ENCODE peak calls at places on chromosomes 5 and 9, in nine cellular contexts. One of them, this sample, is unnamed.

GRCh38 chr5:139458580-139459407 is 3.7 kb downstream of the ECSCR start:
- DNase-seq in neuronal stem cell: no peak
- DNase-seq in dorsolateral prefrontal cortex: no peak
- DNase-seq in LNCaP clone FGC: no peak
- DNase-seq in foreskin fibroblast: peak
- DNase-seq in astrocyte of the cerebellum: peak
- DNase-seq in naive thymus-derived CD4-positive, alpha-beta T cell: peak
- DNase-seq in fibroblast of the aortic adventitia: peak
- DNase-seq in RWPE2: no peak
- DNase-seq in this sample: peak

GRCh38 chr9:87742813-87743428 is 17.0 kb downstream of the CTSL start:
- DNase-seq in neuronal stem cell: no peak
- DNase-seq in dorsolateral prefrontal cortex: no peak
- DNase-seq in LNCaP clone FGC: no peak
- DNase-seq in foreskin fibroblast: peak
- DNase-seq in astrocyte of the cerebellum: no peak
- DNase-seq in naive thymus-derived CD4-positive, alpha-beta T cell: no peak
- DNase-seq in fibroblast of the aortic adventitia: no peak
- DNase-seq in RWPE2: no peak
- DNase-seq in this sample: no peak

GRCh38 chr9:73916016-73916673 is 581.0 kb upstream of the RORB start:
- DNase-seq in neuronal stem cell: no peak
- DNase-seq in dorsolateral prefrontal cortex: no peak
- DNase-seq in LNCaP clone FGC: no peak
- DNase-seq in foreskin fibroblast: peak
- DNase-seq in astrocyte of the cerebellum: peak
- DNase-seq in naive thymus-derived CD4-positive, alpha-beta T cell: no peak
- DNase-seq in fibroblast of the aortic adventitia: peak
- DNase-seq in RWPE2: no peak
- DNase-seq in this sample: no peak

GRCh38 chr5:112228672-112229071 is 190.4 kb downstream of the EPB41L4A start:
- DNase-seq in neuronal stem cell: no peak
- DNase-seq in dorsolateral prefrontal cortex: no peak
- DNase-seq in LNCaP clone FGC: peak
- DNase-seq in foreskin fibroblast: peak
- DNase-seq in astrocyte of the cerebellum: peak
- DNase-seq in naive thymus-derived CD4-positive, alpha-beta T cell: no peak
- DNase-seq in fibroblast of the aortic adventitia: peak
- DNase-seq in RWPE2: peak
- DNase-seq in this sample: peak

GRCh38 chr9:91840469-91840868 is 109.6 kb downstream of the ROR2 start:
- DNase-seq in neuronal stem cell: no peak
- DNase-seq in dorsolateral prefrontal cortex: no peak
- DNase-seq in LNCaP clone FGC: no peak
- DNase-seq in foreskin fibroblast: no peak
- DNase-seq in astrocyte of the cerebellum: no peak
- DNase-seq in naive thymus-derived CD4-positive, alpha-beta T cell: no peak
- DNase-seq in fibroblast of the aortic adventitia: no peak
- DNase-seq in RWPE2: no peak
- DNase-seq in this sample: no peak

GRCh38 chr5:177423671-177424070 is 2.8 kb upstream of the GRK6 start:
- DNase-seq in neuronal stem cell: no peak
- DNase-seq in dorsolateral prefrontal cortex: no peak
- DNase-seq in LNCaP clone FGC: no peak
- DNase-seq in foreskin fibroblast: no peak
- DNase-seq in astrocyte of the cerebellum: no peak
- DNase-seq in naive thymus-derived CD4-positive, alpha-beta T cell: no peak
- DNase-seq in fibroblast of the aortic adventitia: no peak
- DNase-seq in RWPE2: no peak
- DNase-seq in this sample: no peak

GRCh38 chr5:116370886-116371285 is 203.7 kb downstream of the SEMA6A start:
- DNase-seq in neuronal stem cell: no peak
- DNase-seq in dorsolateral prefrontal cortex: no peak
- DNase-seq in LNCaP clone FGC: no peak
- DNase-seq in foreskin fibroblast: peak
- DNase-seq in astrocyte of the cerebellum: no peak
- DNase-seq in naive thymus-derived CD4-positive, alpha-beta T cell: no peak
- DNase-seq in fibroblast of the aortic adventitia: peak
- DNase-seq in RWPE2: no peak
- DNase-seq in this sample: no peak

GRCh38 chr5:77791356-77791755 is 15.2 kb upstream of the TBCA start:
- DNase-seq in neuronal stem cell: no peak
- DNase-seq in dorsolateral prefrontal cortex: no peak
- DNase-seq in LNCaP clone FGC: no peak
- DNase-seq in foreskin fibroblast: no peak
- DNase-seq in astrocyte of the cerebellum: no peak
- DNase-seq in naive thymus-derived CD4-positive, alpha-beta T cell: no peak
- DNase-seq in fibroblast of the aortic adventitia: no peak
- DNase-seq in RWPE2: no peak
- DNase-seq in this sample: no peak

GRCh38 chr5:128613757-128614156 is 75.7 kb upstream of the FBN2 start:
- DNase-seq in neuronal stem cell: no peak
- DNase-seq in dorsolateral prefrontal cortex: no peak
- DNase-seq in LNCaP clone FGC: no peak
- DNase-seq in foreskin fibroblast: peak
- DNase-seq in astrocyte of the cerebellum: no peak
- DNase-seq in naive thymus-derived CD4-positive, alpha-beta T cell: no peak
- DNase-seq in fibroblast of the aortic adventitia: no peak
- DNase-seq in RWPE2: no peak
- DNase-seq in this sample: no peak

GRCh38 chr9:38649731-38650363 is 29.5 kb upstream of the ANKRD18A start:
- DNase-seq in neuronal stem cell: no peak
- DNase-seq in dorsolateral prefrontal cortex: no peak
- DNase-seq in LNCaP clone FGC: no peak
- DNase-seq in foreskin fibroblast: no peak
- DNase-seq in astrocyte of the cerebellum: no peak
- DNase-seq in naive thymus-derived CD4-positive, alpha-beta T cell: no peak
- DNase-seq in fibroblast of the aortic adventitia: no peak
- DNase-seq in RWPE2: no peak
- DNase-seq in this sample: no peak

GRCh38 chr5:157471709-157472108 is 11.7 kb downstream of the NIPAL4 start:
- DNase-seq in neuronal stem cell: no peak
- DNase-seq in dorsolateral prefrontal cortex: no peak
- DNase-seq in LNCaP clone FGC: no peak
- DNase-seq in foreskin fibroblast: peak
- DNase-seq in astrocyte of the cerebellum: no peak
- DNase-seq in naive thymus-derived CD4-positive, alpha-beta T cell: no peak
- DNase-seq in fibroblast of the aortic adventitia: peak
- DNase-seq in RWPE2: no peak
- DNase-seq in this sample: no peak

GRCh38 chr9:37707748-37708147 is 45.9 kb upstream of the TRMT10B start:
- DNase-seq in neuronal stem cell: no peak
- DNase-seq in dorsolateral prefrontal cortex: no peak
- DNase-seq in LNCaP clone FGC: no peak
- DNase-seq in foreskin fibroblast: no peak
- DNase-seq in astrocyte of the cerebellum: no peak
- DNase-seq in naive thymus-derived CD4-positive, alpha-beta T cell: no peak
- DNase-seq in fibroblast of the aortic adventitia: no peak
- DNase-seq in RWPE2: no peak
- DNase-seq in this sample: no peak

GRCh38 chr9:93451762-93452709 is 551 bp downstream of the FAM120A start:
- DNase-seq in neuronal stem cell: peak
- DNase-seq in dorsolateral prefrontal cortex: no peak
- DNase-seq in LNCaP clone FGC: no peak
- DNase-seq in foreskin fibroblast: peak
- DNase-seq in astrocyte of the cerebellum: no peak
- DNase-seq in naive thymus-derived CD4-positive, alpha-beta T cell: peak
- DNase-seq in fibroblast of the aortic adventitia: peak
- DNase-seq in RWPE2: peak
- DNase-seq in this sample: peak

DNA sequence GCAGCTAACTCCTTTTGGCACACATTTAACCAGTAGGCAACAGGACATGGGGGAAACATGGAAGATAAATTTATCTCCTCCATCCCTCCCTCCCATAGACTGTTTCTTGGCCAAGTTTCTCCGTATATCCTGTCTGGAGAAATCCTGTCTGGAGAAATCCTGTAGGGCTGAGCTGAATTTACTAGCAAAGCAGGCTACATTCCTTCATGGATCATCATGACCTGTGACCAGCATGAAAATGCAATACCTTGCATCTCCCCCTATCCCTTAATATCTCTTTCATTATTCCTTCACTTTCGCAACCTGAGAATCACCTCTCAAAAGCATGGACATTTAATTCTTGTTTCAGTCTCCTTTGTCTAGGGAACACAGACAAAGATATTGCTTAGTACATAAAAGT is 379.1 kb downstream of the PSAT1 start:
- DNase-seq in neuronal stem cell: no peak
- DNase-seq in dorsolateral prefrontal cortex: no peak
- DNase-seq in LNCaP clone FGC: no peak
- DNase-seq in foreskin fibroblast: peak
- DNase-seq in astrocyte of the cerebellum: no peak
- DNase-seq in naive thymus-derived CD4-positive, alpha-beta T cell: no peak
- DNase-seq in fibroblast of the aortic adventitia: no peak
- DNase-seq in RWPE2: no peak
- DNase-seq in this sample: no peak
- H3K4me3 ChIP-seq in neuronal stem cell: no peak
- H3K4me3 ChIP-seq in dorsolateral prefrontal cortex: no peak
- H3K4me3 ChIP-seq in LNCaP clone FGC: no peak
- H3K4me3 ChIP-seq in foreskin fibroblast: no peak
- H3K4me3 ChIP-seq in astrocyte of the cerebellum: no peak
- H3K4me3 ChIP-seq in naive thymus-derived CD4-positive, alpha-beta T cell: no peak
- H3K4me3 ChIP-seq in fibroblast of the aortic adventitia: no peak
- H3K4me3 ChIP-seq in RWPE2: no peak
- H3K4me3 ChIP-seq in this sample: no peak

DNA sequence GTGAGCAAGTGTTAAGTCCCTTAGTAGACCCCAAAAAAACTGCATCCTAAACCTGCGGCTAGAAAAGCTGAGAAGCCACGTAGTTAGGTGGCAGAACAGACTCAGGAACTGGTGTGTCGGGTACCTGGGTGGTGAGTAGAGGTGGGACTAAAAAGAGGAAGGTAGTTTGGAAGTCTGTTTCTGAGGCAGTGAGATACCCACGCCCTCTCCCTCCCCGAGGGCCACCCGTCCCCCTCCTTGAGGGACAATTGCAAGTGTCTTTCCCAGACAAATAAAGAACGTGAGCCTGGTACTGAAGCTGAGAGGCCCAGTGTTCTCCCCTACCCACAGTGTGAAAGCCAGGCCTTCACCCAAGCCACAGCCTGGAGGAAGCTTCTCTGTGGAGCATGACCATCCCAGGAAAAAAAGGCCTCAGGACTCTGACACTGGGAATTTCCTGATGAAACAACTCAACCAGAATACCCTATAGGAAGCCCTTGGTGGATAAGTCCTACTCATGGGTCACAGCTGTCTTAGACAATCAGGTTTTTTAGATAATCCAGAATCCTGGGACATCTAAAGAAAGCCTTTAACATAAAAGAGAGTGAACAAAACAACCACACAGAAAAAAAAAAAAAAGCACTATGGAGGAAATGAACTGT is 7.0 kb upstream of the CD74 start:
- DNase-seq in neuronal stem cell: no peak
- DNase-seq in dorsolateral prefrontal cortex: no peak
- DNase-seq in LNCaP clone FGC: no peak
- DNase-seq in foreskin fibroblast: no peak
- DNase-seq in astrocyte of the cerebellum: no peak
- DNase-seq in naive thymus-derived CD4-positive, alpha-beta T cell: no peak
- DNase-seq in fibroblast of the aortic adventitia: no peak
- DNase-seq in RWPE2: no peak
- DNase-seq in this sample: peak
- H3K4me3 ChIP-seq in neuronal stem cell: no peak
- H3K4me3 ChIP-seq in dorsolateral prefrontal cortex: no peak
- H3K4me3 ChIP-seq in LNCaP clone FGC: no peak
- H3K4me3 ChIP-seq in foreskin fibroblast: no peak
- H3K4me3 ChIP-seq in astrocyte of the cerebellum: no peak
- H3K4me3 ChIP-seq in naive thymus-derived CD4-positive, alpha-beta T cell: no peak
- H3K4me3 ChIP-seq in fibroblast of the aortic adventitia: no peak
- H3K4me3 ChIP-seq in RWPE2: no peak
- H3K4me3 ChIP-seq in this sample: no peak

DNA sequence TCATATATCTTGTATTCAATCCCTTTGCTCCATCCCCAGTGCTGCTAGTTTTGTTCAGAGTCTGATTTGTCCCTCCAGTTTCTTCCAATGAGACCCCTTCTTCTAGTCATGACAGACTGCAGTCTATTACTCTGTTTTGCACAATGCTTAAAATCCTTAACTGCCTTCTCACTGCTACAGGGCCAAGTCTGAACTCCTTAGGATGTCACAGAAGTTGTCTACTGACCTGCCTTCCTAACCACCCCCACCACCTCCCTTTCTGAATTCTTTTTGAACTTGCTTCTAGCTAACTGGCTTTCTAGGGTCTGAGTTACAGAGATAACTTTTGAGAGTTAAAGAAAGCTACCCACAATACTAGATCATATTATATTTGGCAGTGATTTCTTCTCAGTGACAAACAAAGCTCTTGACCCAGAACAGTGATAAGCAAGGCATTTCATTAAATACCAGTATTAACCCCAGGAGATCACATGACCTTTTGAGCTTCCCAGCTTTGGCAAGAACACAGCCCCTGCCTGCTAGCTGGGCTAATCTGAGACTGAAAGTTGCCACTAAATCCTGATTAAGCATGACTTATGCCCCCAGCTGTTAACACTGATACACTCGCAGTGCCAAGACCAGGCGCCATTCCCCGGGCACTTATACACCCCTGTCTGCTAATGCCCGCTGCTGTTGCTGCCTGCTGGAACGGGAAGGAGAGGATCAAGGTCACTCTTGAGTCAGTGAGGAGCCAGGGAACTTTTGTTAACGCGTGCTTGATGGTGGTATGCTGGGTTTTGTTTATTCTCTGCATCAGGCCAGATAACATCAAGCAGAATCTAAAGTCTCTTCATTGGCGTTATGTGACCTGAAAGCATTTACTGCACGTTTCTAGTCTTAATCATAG is 36.4 kb upstream of the ADAMTSL1 start:
- DNase-seq in neuronal stem cell: no peak
- DNase-seq in dorsolateral prefrontal cortex: no peak
- DNase-seq in LNCaP clone FGC: no peak
- DNase-seq in foreskin fibroblast: peak
- DNase-seq in astrocyte of the cerebellum: no peak
- DNase-seq in naive thymus-derived CD4-positive, alpha-beta T cell: no peak
- DNase-seq in fibroblast of the aortic adventitia: peak
- DNase-seq in RWPE2: no peak
- DNase-seq in this sample: peak
- H3K4me3 ChIP-seq in neuronal stem cell: no peak
- H3K4me3 ChIP-seq in dorsolateral prefrontal cortex: peak
- H3K4me3 ChIP-seq in LNCaP clone FGC: no peak
- H3K4me3 ChIP-seq in foreskin fibroblast: no peak
- H3K4me3 ChIP-seq in astrocyte of the cerebellum: no peak
- H3K4me3 ChIP-seq in naive thymus-derived CD4-positive, alpha-beta T cell: no peak
- H3K4me3 ChIP-seq in fibroblast of the aortic adventitia: peak
- H3K4me3 ChIP-seq in RWPE2: no peak
- H3K4me3 ChIP-seq in this sample: no peak

DNA sequence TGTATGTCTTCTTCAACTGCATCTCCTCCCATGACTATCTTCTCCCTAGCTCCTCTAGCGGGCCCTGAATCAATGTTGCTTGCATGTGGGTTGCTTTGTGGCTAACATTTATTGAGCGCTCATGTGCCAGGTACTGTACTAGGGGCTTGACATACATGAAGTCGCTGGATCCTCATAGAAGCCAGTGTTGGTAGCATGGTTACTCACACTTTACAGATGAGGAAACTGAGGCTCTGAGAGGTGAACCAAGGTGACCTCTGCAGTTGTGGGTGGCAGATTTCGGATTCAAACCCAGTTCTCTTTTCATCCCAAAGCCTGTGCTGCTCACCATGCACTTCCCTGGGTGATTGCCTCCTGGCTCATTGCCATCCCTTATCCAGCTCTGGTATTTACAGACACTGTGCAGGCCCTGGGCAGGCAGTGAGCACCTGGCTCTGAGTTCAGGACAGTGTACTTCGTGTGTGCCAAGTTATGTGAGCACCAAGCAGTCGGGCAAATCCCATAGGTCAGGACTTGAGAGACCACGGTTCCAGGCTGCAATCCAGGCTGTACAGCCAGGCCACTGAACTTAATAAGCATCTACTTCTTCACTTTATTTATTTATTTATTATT is 1.3 kb downstream of the LRSAM1 start:
- DNase-seq in neuronal stem cell: no peak
- DNase-seq in dorsolateral prefrontal cortex: no peak
- DNase-seq in LNCaP clone FGC: peak
- DNase-seq in foreskin fibroblast: peak
- DNase-seq in astrocyte of the cerebellum: no peak
- DNase-seq in naive thymus-derived CD4-positive, alpha-beta T cell: no peak
- DNase-seq in fibroblast of the aortic adventitia: peak
- DNase-seq in RWPE2: no peak
- DNase-seq in this sample: no peak
- H3K4me3 ChIP-seq in neuronal stem cell: no peak
- H3K4me3 ChIP-seq in dorsolateral prefrontal cortex: peak
- H3K4me3 ChIP-seq in LNCaP clone FGC: peak
- H3K4me3 ChIP-seq in foreskin fibroblast: peak
- H3K4me3 ChIP-seq in astrocyte of the cerebellum: peak
- H3K4me3 ChIP-seq in naive thymus-derived CD4-positive, alpha-beta T cell: peak
- H3K4me3 ChIP-seq in fibroblast of the aortic adventitia: peak
- H3K4me3 ChIP-seq in RWPE2: peak
- H3K4me3 ChIP-seq in this sample: peak

This sample was measured in aorta.